ENCODE peak calls at places on chromosomes 4 and X, in eight cellular contexts. T is Right ventricle myocardium superior, Z is tibial nerve, R is C1 segment of cervical spinal cord, V is RCC 7860, S is H7, F is sciatic nerve, C is ACHN. P is an unnamed sample.

GRCh38 chr4:41364871-41365270 is 108.1 kb downstream of the UCHL1 start:
- DNase-seq in T (no peak), Z (peak), R (no peak), V (no peak), S (no peak), F (no peak), C (no peak), P (no peak)

GRCh38 chr4:138627096-138627495 is 384.9 kb upstream of the SLC7A11 start:
- DNase-seq in T (no peak), Z (no peak), R (no peak), V (no peak), S (no peak), F (no peak), C (no peak), P (no peak)

GRCh38 chr4:26069218-26069617 is 155.2 kb downstream of the SMIM20 start:
- DNase-seq in T (no peak), Z (no peak), R (no peak), V (no peak), S (peak), F (no peak), C (peak), P (peak)

GRCh38 chr4:173218411-173219125 is 50.0 kb downstream of the GALNT7 start:
- DNase-seq in T (no peak), Z (no peak), R (no peak), V (peak), S (no peak), F (no peak), C (peak), P (no peak)

GRCh38 chrX:55715847-55716246 is 1.7 kb upstream of the RRAGB start:
- DNase-seq in T (no peak), Z (no peak), R (no peak), V (no peak), S (peak), F (no peak), C (no peak), P (no peak)

GRCh38 chr4:84159767-84160166 is 339.3 kb downstream of the NKX6-1 start:
- DNase-seq in T (no peak), Z (no peak), R (no peak), V (no peak), S (peak), F (no peak), C (peak), P (peak)

GRCh38 chr4:48909697-48910096 is 3.1 kb upstream of the OCIAD2 start:
- DNase-seq in T (no peak), Z (no peak), R (no peak), V (peak), S (no peak), F (no peak), C (peak), P (no peak)

GRCh38 chr4:4387531-4388311 is 819 bp downstream of the NSG1 start:
- DNase-seq in T (no peak), Z (no peak), R (no peak), V (no peak), S (peak), F (no peak), C (no peak), P (no peak)

GRCh38 chr4:121938282-121939092 is 13.4 kb downstream of the TRPC3 start:
- DNase-seq in T (no peak), Z (no peak), R (no peak), V (no peak), S (no peak), F (no peak), C (no peak), P (no peak)

GRCh38 chr4:182939680-182940079 is 22.5 kb upstream of the DCTD start:
- DNase-seq in T (no peak), Z (no peak), R (no peak), V (no peak), S (no peak), F (no peak), C (no peak), P (no peak)

GRCh38 chr4:40845136-40845910 is 95.6 kb downstream of the NSUN7 start:
- DNase-seq in T (no peak), Z (no peak), R (peak), V (no peak), S (no peak), F (no peak), C (no peak), P (no peak)

GRCh38 chr4:128635141-128635911 is 174.2 kb upstream of the JADE1 start:
- DNase-seq in T (peak), Z (no peak), R (peak), V (no peak), S (no peak), F (no peak), C (no peak), P (no peak)

GRCh38 chr4:41120297-41121217 is 93.8 kb downstream of the APBB2 start:
- DNase-seq in T (peak), Z (peak), R (peak), V (no peak), S (no peak), F (peak), C (no peak), P (no peak)

P was measured in iPS DF 6.9.